ENCODE peak calls at places on chromosome 9, in nine cellular contexts. B is dorsolateral prefrontal cortex; C is PC-9; L is foreskin fibroblast; T is OCI-LY7; R is HCT116; F is choroid plexus epithelial cell; V is adrenal gland; G is naive thymus-derived CD4-positive, alpha-beta T cell. D is an unnamed sample.

GRCh38 chr9:31519424-31519823 is 865.0 kb upstream of the ACO1 start:
- DNase-seq in C (no peak), T (no peak), V (no peak), F (peak), B (no peak), G (no peak), R (no peak), L (no peak), D (no peak)

GRCh38 chr9:137973829-137974416 is 96.3 kb downstream of the CACNA1B start:
- DNase-seq in C (no peak), B (peak), T (no peak), F (no peak), V (no peak), L (no peak), G (no peak), R (no peak), D (no peak)

GRCh38 chr9:6680797-6681146 is 35.2 kb upstream of the GLDC start:
- DNase-seq in T (no peak), V (peak), B (peak), L (no peak), C (no peak), F (peak), R (no peak), G (no peak), D (peak)

GRCh38 chr9:116156621-116157314 is 3.2 kb downstream of the PAPPA start:
- DNase-seq in T (no peak), R (no peak), V (peak), B (no peak), F (peak), G (no peak), C (peak), L (peak), D (no peak)

GRCh38 chr9:112502177-112502946 is 15.7 kb downstream of the KIAA1958 start:
- DNase-seq in C (no peak), R (no peak), V (no peak), T (no peak), L (no peak), G (no peak), B (no peak), F (no peak), D (no peak)

GRCh38 chr9:17291766-17292165 is 156.9 kb downstream of the CNTLN start:
- DNase-seq in B (no peak), T (no peak), R (no peak), V (no peak), G (no peak), F (peak), L (peak), C (no peak), D (no peak)

GRCh38 chr9:27870404-27870803 is 297.1 kb upstream of the C9orf72 start:
- DNase-seq in B (no peak), L (no peak), G (no peak), F (peak), V (peak), T (no peak), R (no peak), C (no peak), D (peak)

GRCh38 chr9:73683862-73684591 is 532.4 kb downstream of the ANXA1 start:
- DNase-seq in G (no peak), L (peak), R (peak), V (no peak), T (peak), F (peak), B (no peak), C (no peak), D (peak)

GRCh38 chr9:127163409-127163808 is 41.0 kb upstream of the ANGPTL2 start:
- DNase-seq in F (peak), T (peak), G (no peak), L (peak), R (no peak), C (no peak), B (peak), V (peak), D (peak)

GRCh38 chr9:119432428-119432827 is 63.2 kb upstream of the BRINP1 start:
- DNase-seq in R (no peak), L (no peak), F (no peak), C (no peak), B (no peak), T (no peak), V (no peak), G (no peak), D (no peak)

DNA sequence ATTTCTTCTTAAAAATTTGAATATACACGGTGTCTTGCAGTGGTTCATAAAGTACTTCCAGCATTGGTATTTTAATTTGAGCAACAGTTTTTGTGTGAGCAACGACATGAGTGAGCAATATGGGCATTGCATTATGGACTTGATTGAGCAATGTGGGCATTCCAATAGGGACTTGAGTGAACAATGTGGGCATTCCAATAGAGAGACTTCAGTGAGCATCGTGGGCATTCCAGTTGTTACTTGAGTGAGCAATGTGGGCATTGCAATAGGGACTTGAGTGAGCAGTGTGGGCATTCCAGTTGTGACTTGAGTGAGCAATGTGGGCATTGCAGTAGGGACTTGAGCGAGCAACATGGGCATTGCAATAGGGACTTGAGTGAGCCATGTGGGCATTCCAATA is 52.1 kb downstream of the ZCCHC7 start:
- DNase-seq in C (no peak), G (no peak), T (no peak), R (no peak), L (no peak), F (no peak), V (no peak), B (no peak), D (no peak)
- H3K4me3 ChIP-seq in C (no peak), G (no peak), T (no peak), R (no peak), L (no peak), F (no peak), V (no peak), B (no peak), D (no peak)

DNA sequence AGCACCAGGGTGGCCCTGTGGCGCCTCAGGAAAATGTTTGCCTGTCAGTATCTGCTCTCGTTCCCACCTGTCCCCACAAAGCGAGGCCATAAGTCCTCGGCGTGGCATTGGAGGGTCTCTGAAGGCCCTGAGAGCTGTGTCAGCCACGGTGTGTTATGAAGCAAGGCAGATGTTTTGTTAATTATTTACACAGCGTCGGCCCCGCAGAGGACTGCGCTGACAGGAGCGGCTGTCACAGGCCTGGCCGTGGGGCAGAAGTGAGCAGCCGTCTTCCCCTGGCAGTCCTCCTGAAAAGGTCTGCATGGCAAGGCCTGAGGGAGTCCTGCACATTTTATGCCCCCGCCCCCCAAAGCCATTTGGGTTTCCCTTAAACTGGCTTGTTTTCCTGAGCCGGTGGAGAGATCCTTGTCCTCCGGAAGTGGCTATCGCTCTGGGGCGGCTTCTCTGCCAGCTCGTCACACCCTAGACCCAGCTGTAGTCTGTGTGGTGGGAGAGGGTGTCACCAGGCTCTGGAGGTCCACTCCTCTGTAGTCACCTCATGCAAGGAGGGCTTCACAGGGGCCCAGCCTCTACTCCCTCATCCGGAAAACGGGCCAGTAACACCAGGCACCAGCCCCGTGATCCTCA is 6.2 kb downstream of the NEK6 start:
- DNase-seq in B (no peak), R (no peak), F (no peak), T (no peak), G (no peak), C (no peak), V (no peak), L (no peak), D (no peak)
- H3K4me3 ChIP-seq in B (no peak), R (no peak), F (no peak), T (peak), G (no peak), C (no peak), V (no peak), L (no peak), D (no peak)

DNA sequence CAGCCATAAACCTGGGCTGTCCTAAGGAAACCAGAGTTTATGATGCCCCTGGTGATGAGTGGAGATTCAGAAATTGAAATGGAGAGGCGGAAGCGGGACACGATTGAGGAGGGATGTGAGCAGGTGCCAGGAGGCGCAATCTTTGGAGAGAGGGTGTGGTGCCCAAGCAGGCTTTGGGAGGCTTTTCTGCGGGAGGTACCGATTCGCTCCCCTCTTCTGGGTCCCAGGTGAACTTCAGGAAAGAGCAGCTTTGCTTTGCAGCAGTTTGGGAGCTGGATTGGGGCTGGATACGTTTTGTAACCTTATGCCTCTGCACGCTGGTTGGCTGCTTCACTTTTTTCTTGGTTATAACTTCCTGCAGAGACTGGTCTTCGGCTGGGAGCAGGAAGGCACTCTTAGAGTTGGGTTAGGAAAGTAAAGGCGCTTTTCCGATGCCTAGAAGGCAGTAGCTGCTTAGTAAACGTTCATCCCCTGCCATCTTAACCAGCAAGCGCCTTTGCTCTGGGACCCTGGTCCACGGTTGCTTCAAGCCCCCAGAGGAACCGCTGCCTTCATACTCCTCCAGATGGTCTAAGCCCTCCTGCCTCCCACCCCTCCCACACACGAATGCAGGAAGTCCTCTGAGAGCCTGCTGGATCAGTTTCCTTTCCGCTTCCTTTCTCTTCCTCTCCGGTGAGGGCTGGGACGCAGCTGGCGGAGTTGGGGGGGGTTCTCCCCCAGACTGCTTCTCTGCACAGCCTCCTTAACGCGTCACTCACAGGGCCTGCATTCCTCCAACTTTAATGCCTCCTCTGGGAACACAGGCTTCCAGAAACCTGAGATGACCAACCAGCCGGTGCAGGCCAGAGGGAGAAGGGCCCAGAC is 15.2 kb upstream of the NEK6 start:
- DNase-seq in V (no peak), F (peak), B (no peak), R (no peak), G (no peak), C (peak), T (no peak), L (no peak), D (peak)
- H3K4me3 ChIP-seq in V (no peak), F (peak), B (no peak), R (no peak), G (no peak), C (no peak), T (no peak), L (peak), D (no peak)

DNA sequence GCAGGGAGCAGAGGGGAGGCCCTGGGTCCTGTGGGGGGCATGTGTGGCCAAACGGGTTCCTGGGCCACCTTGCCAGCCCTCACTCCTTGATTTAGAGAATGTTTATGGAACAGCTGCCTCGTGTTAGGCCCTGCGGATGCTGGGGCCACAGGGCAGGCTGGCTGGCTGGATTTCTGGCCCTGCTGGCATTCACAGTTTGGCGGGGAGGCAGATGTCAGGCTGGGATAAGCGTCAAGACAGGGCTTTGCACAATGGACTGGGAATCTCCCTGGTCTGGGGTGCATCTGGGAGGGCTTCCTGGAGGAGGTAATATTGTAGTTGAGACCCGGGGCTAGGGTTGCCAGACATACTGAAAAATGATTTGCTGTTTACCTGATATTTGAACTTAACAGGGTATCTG is 13.8 kb downstream of the NCS1 start:
- DNase-seq in T (no peak), V (no peak), B (no peak), L (no peak), G (no peak), F (no peak), C (no peak), R (no peak), D (no peak)
- H3K4me3 ChIP-seq in T (no peak), V (no peak), B (peak), L (no peak), G (no peak), F (no peak), C (no peak), R (peak), D (no peak)

GRCh38 chr9:128818099-128818838 is at the start of gene ENDOG:
- DNase-seq in T (peak), V (peak), C (peak), G (peak), R (peak), B (peak), F (peak), L (peak), D (peak)

GRCh38 chr9:128818839-128819715 is 777 bp downstream of the ENDOG start:
- DNase-seq in T (peak), C (no peak), V (peak), F (no peak), B (no peak), L (peak), G (peak), R (no peak), D (peak)

GRCh38 chr9:128821584-128822406 is 3.5 kb downstream of the ENDOG start:
- DNase-seq in V (no peak), R (no peak), F (no peak), L (no peak), T (no peak), B (no peak), G (no peak), C (no peak), D (no peak)

GRCh38 chr9:128820665-128821583 is 2.6 kb downstream of the ENDOG start:
- DNase-seq in V (no peak), C (no peak), L (no peak), F (no peak), R (no peak), T (no peak), B (no peak), G (no peak), D (no peak)

DNA sequence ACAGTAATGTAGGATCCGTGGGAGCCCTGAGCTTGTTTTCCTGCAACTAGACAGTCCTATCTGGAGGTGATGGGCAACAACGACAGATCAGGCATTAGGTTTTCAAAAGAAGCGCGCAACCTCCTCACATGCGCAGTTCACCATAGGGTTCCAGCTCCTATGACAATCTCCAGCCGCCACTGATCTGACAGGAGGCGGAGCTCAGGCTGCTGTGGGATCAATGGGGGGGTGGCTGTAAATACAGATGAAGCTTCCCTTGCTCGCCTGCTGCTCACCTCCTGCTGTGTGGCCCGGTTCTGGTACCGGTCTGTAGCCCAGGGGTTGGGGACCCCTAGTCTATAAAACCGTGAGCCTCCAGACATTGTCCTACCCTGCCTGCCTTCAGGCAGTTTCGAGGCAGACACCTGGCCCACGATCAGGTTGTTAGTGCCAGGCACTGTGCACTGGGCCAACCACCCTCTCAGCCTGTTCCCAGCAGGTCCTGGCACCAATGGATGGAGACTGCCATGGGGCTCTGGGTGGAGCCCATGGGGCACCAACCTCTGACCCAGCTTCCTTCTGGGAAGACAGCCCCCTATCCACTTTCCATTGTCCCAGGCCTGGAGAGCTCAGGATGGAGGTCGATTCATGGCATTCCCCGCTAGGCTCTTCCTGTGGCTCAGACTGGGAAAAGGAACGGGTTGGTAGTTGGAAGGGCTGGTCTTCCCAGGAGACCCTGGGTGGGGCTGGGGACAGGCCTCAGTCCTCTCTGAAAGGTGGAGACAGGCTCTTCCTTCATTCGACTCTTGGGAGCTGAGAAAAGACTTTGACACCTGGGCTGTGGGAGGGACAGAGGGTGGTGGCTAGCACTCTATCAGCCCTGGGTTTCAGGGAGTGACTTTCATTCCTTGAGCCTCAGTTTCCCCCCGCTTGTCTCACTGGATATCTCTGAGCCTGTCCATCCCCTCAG is 1.7 kb downstream of the ENDOG start:
- DNase-seq in B (peak), G (no peak), L (no peak), F (peak), V (no peak), C (no peak), R (no peak), T (no peak), D (no peak)
- H3K4me3 ChIP-seq in B (peak), G (no peak), L (no peak), F (no peak), V (no peak), C (no peak), R (peak), T (peak), D (peak)

GRCh38 chr9:88995205-88995604 is 3.9 kb downstream of the S1PR3 start:
- DNase-seq in T (no peak), G (no peak), B (no peak), L (no peak), V (no peak), F (peak), C (no peak), R (no peak), D (no peak)

GRCh38 chr9:88993871-88994819 is 2.9 kb downstream of the S1PR3 start:
- DNase-seq in B (no peak), L (no peak), G (no peak), C (no peak), V (no peak), T (no peak), R (no peak), F (peak), D (no peak)

GRCh38 chr9:88993327-88993726 is 2.1 kb downstream of the S1PR3 start:
- DNase-seq in F (peak), B (no peak), R (no peak), G (no peak), C (no peak), T (no peak), L (no peak), V (no peak), D (no peak)

GRCh38 chr9:88995627-88996026 is 4.4 kb downstream of the S1PR3 start:
- DNase-seq in B (no peak), V (no peak), T (no peak), R (no peak), L (no peak), F (no peak), C (no peak), G (no peak), D (no peak)

DNA sequence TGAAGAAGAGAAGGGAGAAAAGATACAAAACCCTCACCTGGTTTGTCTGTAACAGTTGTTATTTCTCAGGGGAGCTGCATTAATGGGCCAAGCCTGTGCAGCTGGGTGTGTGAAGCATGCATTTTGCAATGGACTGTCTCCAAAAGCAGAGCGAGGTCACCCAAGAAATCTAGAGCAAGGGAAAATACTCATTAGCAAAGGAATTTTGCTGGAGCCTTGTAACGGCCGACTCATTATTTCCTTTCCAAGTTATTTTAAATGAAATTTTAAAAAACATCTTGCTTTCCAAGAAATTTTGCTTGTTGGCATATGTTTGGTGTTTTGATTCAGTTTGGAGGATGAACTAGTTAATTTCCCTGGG is 3.5 kb downstream of the S1PR3 start:
- DNase-seq in F (peak), L (peak), B (no peak), V (no peak), G (no peak), C (no peak), T (no peak), R (no peak), D (no peak)
- H3K4me3 ChIP-seq in F (peak), L (peak), B (peak), V (no peak), G (no peak), C (no peak), T (no peak), R (no peak), D (no peak)

GRCh38 chr9:37574241-37574721 is 1.9 kb downstream of the FBXO10 start:
- DNase-seq in B (no peak), F (peak), V (no peak), R (no peak), G (no peak), L (peak), C (no peak), T (no peak), D (no peak)

GRCh38 chr9:37575511-37575914 is 667 bp downstream of the FBXO10 start:
- DNase-seq in B (no peak), L (no peak), R (no peak), T (peak), C (no peak), V (no peak), F (no peak), G (no peak), D (no peak)

GRCh38 chr9:37574996-37575395 is 1.2 kb downstream of the FBXO10 start:
- DNase-seq in L (peak), T (no peak), B (no peak), F (peak), V (no peak), G (no peak), C (no peak), R (no peak), D (no peak)

GRCh38 chr9:37575921-37576721 is at the start of gene FBXO10:
- DNase-seq in F (peak), C (no peak), G (peak), R (no peak), T (peak), V (peak), B (peak), L (peak), D (no peak)
- H3K4me3 ChIP-seq in F (peak), C (no peak), G (peak), R (no peak), T (peak), V (peak), B (peak), L (peak), D (no peak)

D was measured in NB4.